ENCODE peak calls at places on chromosomes 6 and 20, in six cellular contexts. L, X, T, Z, D and H are unnamed samples.

GRCh38 chr6:15184441-15184861 is 61.4 kb upstream of the JARID2 start:
- DNase-seq in Z (no peak), L (no peak), X (no peak), T (no peak), D (no peak), H (no peak)

GRCh38 chr20:57427239-57428127 is 36.3 kb downstream of the RBM38 start:
- DNase-seq in L (no peak), D (no peak), Z (no peak), X (no peak), T (no peak), H (no peak)

GRCh38 chr20:1651268-1651667 is 6.3 kb downstream of the SIRPG start:
- DNase-seq in T (no peak), X (no peak), Z (no peak), L (no peak), D (no peak), H (no peak)

GRCh38 chr20:50230871-50231270 is 40.2 kb downstream of the CEBPB start:
- DNase-seq in D (no peak), X (no peak), T (no peak), L (no peak), Z (no peak), H (no peak)

GRCh38 chr6:50610562-50610961 is 102.8 kb upstream of the TFAP2D start:
- DNase-seq in D (peak), T (no peak), X (no peak), L (no peak), Z (no peak), H (no peak)

GRCh38 chr6:3181105-3181504 is 23.8 kb upstream of the TUBB2A start:
- DNase-seq in X (no peak), L (no peak), Z (no peak), T (no peak), D (no peak), H (no peak)

GRCh38 chr6:100281471-100281878 is 183.2 kb downstream of the SIM1 start:
- DNase-seq in Z (no peak), X (no peak), L (no peak), D (peak), T (no peak), H (no peak)

GRCh38 chr6:6654599-6655575 is 66.4 kb downstream of the LY86 start:
- DNase-seq in X (peak), T (no peak), Z (no peak), L (no peak), D (no peak), H (no peak)

GRCh38 chr20:61985096-61985495 is 80.6 kb downstream of the TAF4 start:
- DNase-seq in Z (no peak), D (no peak), X (no peak), T (no peak), L (no peak), H (no peak)

GRCh38 chr6:152897807-152898399 is 84.9 kb downstream of the FBXO5 start:
- DNase-seq in Z (peak), T (peak), X (peak), L (peak), D (peak), H (peak)

GRCh38 chr6:55176958-55177357 is 2.6 kb downstream of the HCRTR2 start:
- DNase-seq in T (no peak), X (no peak), Z (no peak), L (no peak), D (peak), H (no peak)

GRCh38 chr20:54231006-54231405 is 23.1 kb downstream of the PFDN4 start:
- DNase-seq in Z (no peak), T (no peak), D (no peak), X (no peak), L (no peak), H (no peak)

DNA sequence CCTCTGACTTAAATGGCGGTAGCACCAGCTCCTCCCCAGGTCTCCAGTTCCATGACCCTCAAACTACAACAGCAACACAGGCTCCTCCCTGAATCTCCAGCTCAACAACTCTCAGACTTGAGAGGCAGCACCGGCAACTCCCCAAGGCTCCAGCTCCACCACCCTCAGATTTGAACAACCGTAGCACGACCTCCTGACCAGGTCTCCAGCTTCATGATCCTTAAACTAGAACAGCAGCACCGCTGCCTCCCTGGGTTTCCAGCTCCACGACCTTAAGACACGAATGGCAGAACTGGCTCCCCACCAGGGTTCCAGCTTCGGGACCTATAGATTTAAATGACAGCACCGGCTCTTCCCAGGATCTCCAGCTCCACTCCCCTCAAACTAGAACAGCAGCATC is 325.8 kb downstream of the PREX1 start:
- DNase-seq in D (no peak), L (no peak), T (no peak), X (no peak), Z (no peak), H (no peak)
- TF ChIP-seq REST in D (no peak), L (no peak), T (no peak), X (no peak), Z (no peak), H (no peak)

GRCh38 chr6:117483004-117483644 is 650 bp downstream of the DCBLD1 start:
- DNase-seq in L (no peak), Z (no peak), D (peak), X (peak), T (peak), H (peak)
- TF ChIP-seq POLR2AphosphoS5 in L (no peak), Z (peak), D (no peak), X (no peak), T (peak), H (peak)

DNA sequence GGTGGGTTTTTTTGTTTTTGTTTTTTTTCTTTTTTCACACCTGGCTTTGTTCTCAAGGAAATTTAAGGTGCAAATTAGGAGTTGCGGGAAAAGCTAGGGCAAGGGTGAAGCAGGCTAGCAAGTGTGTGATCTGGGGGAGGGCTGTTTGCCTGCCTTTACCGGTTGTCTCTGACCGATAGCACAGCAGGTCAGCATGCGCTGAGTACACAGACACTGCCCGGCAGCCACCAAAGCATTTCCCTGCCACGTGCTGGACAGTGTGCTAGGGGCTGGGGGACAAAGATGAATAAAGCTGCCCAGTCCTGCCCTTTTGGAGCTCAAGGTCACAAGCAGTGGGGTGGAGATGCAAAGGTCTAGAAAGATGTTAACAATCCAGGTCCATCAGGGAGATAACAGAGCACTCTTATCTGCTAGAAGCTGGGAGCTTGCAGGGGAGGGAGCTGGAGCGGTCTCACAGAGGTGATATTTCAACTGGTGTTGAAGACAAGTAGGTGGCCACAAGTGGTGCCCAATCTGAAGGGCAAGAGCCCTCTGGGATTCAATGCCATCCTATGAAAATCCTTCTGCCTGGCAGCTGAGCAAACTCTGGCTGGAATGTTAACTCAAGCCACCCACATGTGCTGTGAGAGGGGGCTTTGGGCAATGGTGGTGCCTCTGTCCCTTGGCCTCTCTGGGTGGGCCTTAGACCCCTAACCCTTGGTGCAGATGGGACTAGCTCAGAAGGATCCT is 24.5 kb downstream of the TTBK1 start:
- DNase-seq in X (peak), D (peak), T (no peak), Z (no peak), L (no peak), H (peak)
- TF ChIP-seq REST in X (no peak), D (no peak), T (no peak), Z (no peak), L (no peak), H (peak)

GRCh38 chr6:11229267-11230043 is 3.0 kb downstream of the NEDD9 start:
- DNase-seq in Z (no peak), X (no peak), D (peak), L (no peak), T (no peak), H (no peak)
- TF ChIP-seq POLR2AphosphoS5 in Z (no peak), X (no peak), D (no peak), L (no peak), T (no peak), H (peak)

DNA sequence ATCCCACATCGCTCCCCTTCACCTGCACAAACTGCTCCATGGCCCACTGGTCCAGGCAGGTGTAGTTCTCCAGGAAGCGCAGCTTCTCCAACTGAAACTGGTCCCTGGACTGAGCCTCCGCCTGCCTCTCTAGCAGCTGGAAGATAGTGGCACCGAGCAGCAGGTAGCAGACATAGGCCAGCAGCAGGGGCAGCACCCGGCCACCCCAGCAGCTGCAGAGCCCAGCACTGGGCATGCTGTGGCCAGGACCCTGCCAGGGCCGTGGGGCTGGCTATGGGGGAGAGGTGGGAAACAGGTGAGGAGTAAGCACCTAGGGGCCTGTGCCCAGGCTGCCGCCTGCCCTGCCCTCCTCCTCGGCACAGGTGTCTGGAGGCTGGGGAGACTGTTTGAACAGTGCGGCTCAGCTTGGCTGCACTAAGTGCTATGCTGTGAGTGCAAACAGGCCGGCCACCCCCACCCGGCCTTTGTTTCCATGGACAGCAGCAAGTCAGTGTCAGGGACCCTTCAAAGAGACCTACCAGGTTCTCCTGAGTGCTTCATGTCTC is at the start of gene KCNK16:
- DNase-seq in L (no peak), T (no peak), Z (no peak), D (no peak), X (no peak), H (no peak)
- TF ChIP-seq REST in L (no peak), T (no peak), Z (no peak), D (no peak), X (no peak), H (no peak)

DNA sequence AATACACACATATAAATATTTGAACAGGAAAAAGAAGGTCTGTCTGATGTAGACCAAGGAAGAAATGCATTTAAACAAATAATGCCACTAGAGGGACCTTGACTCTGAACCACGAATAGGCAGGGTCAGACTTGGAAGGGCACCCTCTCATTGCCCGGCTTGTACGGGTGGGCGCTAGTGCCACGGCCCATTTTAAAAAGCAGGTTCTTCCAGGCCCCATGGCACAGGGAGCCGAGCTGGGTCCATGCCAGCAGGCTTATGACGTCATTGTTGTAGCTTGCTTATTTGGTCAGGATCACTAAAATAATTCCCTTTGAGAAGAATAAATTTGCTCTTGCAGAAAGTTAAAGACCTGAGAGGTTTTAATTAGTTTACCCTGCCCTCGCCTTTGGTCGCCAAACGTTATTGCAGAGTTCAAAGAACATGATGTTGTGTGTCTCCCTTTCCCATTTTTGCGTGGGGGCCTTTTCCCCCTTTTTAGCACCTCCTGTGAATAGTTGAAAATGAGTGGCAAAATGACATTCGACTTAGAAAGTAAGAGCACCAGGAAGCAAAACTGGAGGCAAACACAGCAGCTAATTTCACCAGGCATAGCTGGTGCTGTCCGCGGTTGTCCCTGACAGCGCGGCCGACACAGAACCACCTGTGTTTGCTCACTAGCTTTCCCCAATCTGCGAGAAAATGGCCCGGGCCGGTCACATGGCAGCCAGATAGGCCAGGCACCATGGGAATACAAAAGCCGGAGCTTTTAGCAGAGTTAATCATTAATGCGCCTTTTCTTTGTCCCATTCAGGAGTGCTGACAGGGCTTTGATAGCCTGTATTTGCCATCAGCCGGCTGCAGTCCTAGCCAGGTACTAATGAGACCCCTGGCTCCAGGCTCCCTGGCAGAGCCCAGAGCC is 93.8 kb downstream of the FOXA2 start:
- DNase-seq in X (no peak), T (no peak), L (no peak), D (peak), Z (no peak), H (peak)
- TF ChIP-seq POLR2AphosphoS5 in X (no peak), T (no peak), L (no peak), D (no peak), Z (no peak), H (peak)

DNA sequence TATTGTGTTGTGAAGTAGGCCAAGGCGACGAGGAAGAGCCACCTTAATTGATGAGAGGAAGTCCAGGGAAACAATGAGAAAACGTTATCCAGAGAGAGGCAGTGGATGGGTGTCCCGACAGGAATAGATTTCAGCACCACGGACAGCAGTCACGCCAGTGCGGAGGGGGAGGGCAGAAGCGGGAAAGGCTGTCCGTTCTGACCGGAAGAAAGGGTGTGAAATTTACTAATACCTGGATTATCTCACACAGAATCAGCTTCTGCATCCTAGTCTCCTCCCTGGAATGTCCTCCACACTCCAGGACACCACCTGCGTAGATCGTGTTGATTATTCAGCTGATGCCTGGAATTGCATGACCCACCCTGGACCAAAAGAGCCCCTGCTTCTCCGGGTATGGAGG is 7.4 kb upstream of the BPIFA3 start:
- DNase-seq in D (peak), L (peak), Z (no peak), T (peak), X (peak), H (peak)
- TF ChIP-seq REST in D (peak), L (peak), Z (peak), T (peak), X (peak), H (peak)